ENCODE peak calls at places on chromosomes 2 and 18, in seven cellular contexts. One of them, this sample, is unnamed.
A peak's percentile ranks its signal among the peaks of the same experiment; 100 is the strongest.

GRCh38 chr18:22346342-22346967 is 71.3 kb downstream of the CTAGE1 start:
- DNase-seq in HepG2: no peak
- DNase-seq in HCT116: no peak
- DNase-seq in K562: peak; percentile 8
- DNase-seq in IMR-90: peak; percentile 83
- DNase-seq in GM12878: no peak
- DNase-seq in H1: no peak
- DNase-seq in this sample: no peak

GRCh38 chr2:168538534-168538933 is 82.5 kb downstream of the CERS6 start:
- DNase-seq in HepG2: no peak
- DNase-seq in HCT116: no peak
- DNase-seq in K562: no peak
- DNase-seq in IMR-90: no peak
- DNase-seq in GM12878: no peak
- DNase-seq in H1: no peak
- DNase-seq in this sample: no peak

GRCh38 chr2:37306024-37306423 is 18.6 kb downstream of the PRKD3 start:
- DNase-seq in HepG2: no peak
- DNase-seq in HCT116: no peak
- DNase-seq in K562: no peak
- DNase-seq in IMR-90: no peak
- DNase-seq in GM12878: no peak
- DNase-seq in H1: no peak
- DNase-seq in this sample: no peak

GRCh38 chr2:237566401-237567235 is at the start of gene PRLH:
- DNase-seq in HepG2: no peak
- DNase-seq in HCT116: no peak
- DNase-seq in K562: no peak
- DNase-seq in IMR-90: no peak
- DNase-seq in GM12878: no peak
- DNase-seq in H1: peak; percentile 46
- DNase-seq in this sample: no peak

GRCh38 chr2:7031424-7032245 is 114.4 kb downstream of the RNF144A start:
- DNase-seq in HepG2: peak; percentile 98
- DNase-seq in HCT116: peak; percentile 52
- DNase-seq in K562: no peak
- DNase-seq in IMR-90: no peak
- DNase-seq in GM12878: no peak
- DNase-seq in H1: no peak
- DNase-seq in this sample: no peak

GRCh38 chr2:240250985-240251847 is 110.8 kb upstream of the OTOS start:
- DNase-seq in HepG2: peak; percentile 94
- DNase-seq in HCT116: peak; percentile 77
- DNase-seq in K562: peak; percentile 93
- DNase-seq in IMR-90: peak; percentile 89
- DNase-seq in GM12878: no peak
- DNase-seq in H1: no peak
- DNase-seq in this sample: peak; percentile 50

GRCh38 chr2:128450211-128451015 is 131.7 kb upstream of the HS6ST1 start:
- DNase-seq in HepG2: no peak
- DNase-seq in HCT116: no peak
- DNase-seq in K562: no peak
- DNase-seq in IMR-90: no peak
- DNase-seq in GM12878: no peak
- DNase-seq in H1: peak; percentile 39
- DNase-seq in this sample: peak; percentile 86

GRCh38 chr2:217893440-217893839 is 109.4 kb downstream of the TNS1 start:
- DNase-seq in HepG2: no peak
- DNase-seq in HCT116: no peak
- DNase-seq in K562: no peak
- DNase-seq in IMR-90: no peak
- DNase-seq in GM12878: no peak
- DNase-seq in H1: no peak
- DNase-seq in this sample: no peak

GRCh38 chr2:44392338-44392943 is 30.7 kb downstream of the CAMKMT start:
- DNase-seq in HepG2: peak; percentile 47
- DNase-seq in HCT116: peak; percentile 6
- DNase-seq in K562: peak; percentile 57
- DNase-seq in IMR-90: peak; percentile 21
- DNase-seq in GM12878: no peak
- DNase-seq in H1: no peak
- DNase-seq in this sample: peak; percentile 41

GRCh38 chr2:62150597-62151305 is 45.2 kb upstream of the B3GNT2 start:
- DNase-seq in HepG2: no peak
- DNase-seq in HCT116: no peak
- DNase-seq in K562: no peak
- DNase-seq in IMR-90: peak; percentile 15
- DNase-seq in GM12878: no peak
- DNase-seq in H1: no peak
- DNase-seq in this sample: no peak

GRCh38 chr2:99754215-99754614 is 264.4 kb upstream of the REV1 start:
- DNase-seq in HepG2: no peak
- DNase-seq in HCT116: no peak
- DNase-seq in K562: no peak
- DNase-seq in IMR-90: peak; percentile 70
- DNase-seq in GM12878: no peak
- DNase-seq in H1: no peak
- DNase-seq in this sample: no peak

GRCh38 chr2:70668432-70668831 is 99.6 kb downstream of the ADD2 start:
- DNase-seq in HepG2: no peak
- DNase-seq in HCT116: no peak
- DNase-seq in K562: no peak
- DNase-seq in IMR-90: no peak
- DNase-seq in GM12878: no peak
- DNase-seq in H1: no peak
- DNase-seq in this sample: no peak

GRCh38 chr2:9638532-9638931 is 7.7 kb upstream of the YWHAQ start:
- DNase-seq in HepG2: peak; percentile 62
- DNase-seq in HCT116: peak; percentile 22
- DNase-seq in K562: peak; percentile 90
- DNase-seq in IMR-90: peak; percentile 97
- DNase-seq in GM12878: no peak
- DNase-seq in H1: no peak
- DNase-seq in this sample: peak; percentile 60

GRCh38 chr2:9800975-9801723 is 42.1 kb upstream of the TAF1B start:
- DNase-seq in HepG2: peak; percentile 30
- DNase-seq in HCT116: no peak
- DNase-seq in K562: peak; percentile 69
- DNase-seq in IMR-90: peak; percentile 63
- DNase-seq in GM12878: no peak
- DNase-seq in H1: no peak
- DNase-seq in this sample: no peak

GRCh38 chr2:4258563-4258962 is 555.2 kb downstream of the DCDC2C start:
- DNase-seq in HepG2: peak; percentile 38
- DNase-seq in HCT116: no peak
- DNase-seq in K562: no peak
- DNase-seq in IMR-90: no peak
- DNase-seq in GM12878: no peak
- DNase-seq in H1: no peak
- DNase-seq in this sample: no peak

GRCh38 chr2:675460-675859 is 1.7 kb downstream of the TMEM18 start:
- DNase-seq in HepG2: no peak
- DNase-seq in HCT116: no peak
- DNase-seq in K562: no peak
- DNase-seq in IMR-90: peak; percentile 23
- DNase-seq in GM12878: no peak
- DNase-seq in H1: no peak
- DNase-seq in this sample: no peak

GRCh38 chr2:75130171-75130570 is 69.1 kb downstream of the TACR1 start:
- DNase-seq in HepG2: no peak
- DNase-seq in HCT116: no peak
- DNase-seq in K562: no peak
- DNase-seq in IMR-90: no peak
- DNase-seq in GM12878: no peak
- DNase-seq in H1: no peak
- DNase-seq in this sample: peak; percentile 24

GRCh38 chr2:85009019-85009618 is 38.2 kb downstream of the KCMF1 start:
- DNase-seq in HepG2: no peak
- DNase-seq in HCT116: no peak
- DNase-seq in K562: peak; percentile 35
- DNase-seq in IMR-90: no peak
- DNase-seq in GM12878: no peak
- DNase-seq in H1: peak; percentile 41
- DNase-seq in this sample: no peak

GRCh38 chr2:208568203-208568602 is 161.6 kb downstream of the PTH2R start:
- DNase-seq in HepG2: no peak
- DNase-seq in HCT116: no peak
- DNase-seq in K562: no peak
- DNase-seq in IMR-90: no peak
- DNase-seq in GM12878: no peak
- DNase-seq in H1: no peak
- DNase-seq in this sample: no peak

GRCh38 chr2:208570851-208571763 is 164.5 kb downstream of the PTH2R start:
- DNase-seq in HepG2: no peak
- DNase-seq in HCT116: no peak
- DNase-seq in K562: peak; percentile 57
- DNase-seq in IMR-90: no peak
- DNase-seq in GM12878: no peak
- DNase-seq in H1: no peak
- DNase-seq in this sample: no peak

GRCh38 chr2:208571764-208572131 is 165.2 kb downstream of the PTH2R start:
- DNase-seq in HepG2: no peak
- DNase-seq in HCT116: no peak
- DNase-seq in K562: peak; percentile 85
- DNase-seq in IMR-90: no peak
- DNase-seq in GM12878: no peak
- DNase-seq in H1: no peak
- DNase-seq in this sample: no peak

GRCh38 chr2:208570066-208570465 is 163.5 kb downstream of the PTH2R start:
- DNase-seq in HepG2: no peak
- DNase-seq in HCT116: no peak
- DNase-seq in K562: peak; percentile 82
- DNase-seq in IMR-90: no peak
- DNase-seq in GM12878: no peak
- DNase-seq in H1: no peak
- DNase-seq in this sample: no peak

GRCh38 chr2:208565690-208566421 is 159.3 kb downstream of the PTH2R start:
- DNase-seq in HepG2: no peak
- DNase-seq in HCT116: no peak
- DNase-seq in K562: peak; percentile 29
- DNase-seq in IMR-90: no peak
- DNase-seq in GM12878: no peak
- DNase-seq in H1: no peak
- DNase-seq in this sample: no peak
- H2AFZ ChIP-seq in HepG2: no peak overlapping the region
- H2AFZ ChIP-seq in HCT116: no peak overlapping the region
- H2AFZ ChIP-seq in K562: no peak overlapping the region
- H2AFZ ChIP-seq in IMR-90: no peak overlapping the region
- H2AFZ ChIP-seq in GM12878: no peak overlapping the region
- H2AFZ ChIP-seq in H1: no peak overlapping the region
- H2AFZ ChIP-seq in this sample: no peak overlapping the region

GRCh38 chr2:172655838-172656573 is 79.6 kb upstream of the RAPGEF4 start:
- DNase-seq in HepG2: no peak
- DNase-seq in HCT116: no peak
- DNase-seq in K562: no peak
- DNase-seq in IMR-90: peak; percentile 64
- DNase-seq in GM12878: no peak
- DNase-seq in H1: no peak
- DNase-seq in this sample: no peak

GRCh38 chr2:172658945-172659344 is 76.7 kb upstream of the RAPGEF4 start:
- DNase-seq in HepG2: no peak
- DNase-seq in HCT116: no peak
- DNase-seq in K562: no peak
- DNase-seq in IMR-90: no peak
- DNase-seq in GM12878: no peak
- DNase-seq in H1: no peak
- DNase-seq in this sample: no peak

DNA sequence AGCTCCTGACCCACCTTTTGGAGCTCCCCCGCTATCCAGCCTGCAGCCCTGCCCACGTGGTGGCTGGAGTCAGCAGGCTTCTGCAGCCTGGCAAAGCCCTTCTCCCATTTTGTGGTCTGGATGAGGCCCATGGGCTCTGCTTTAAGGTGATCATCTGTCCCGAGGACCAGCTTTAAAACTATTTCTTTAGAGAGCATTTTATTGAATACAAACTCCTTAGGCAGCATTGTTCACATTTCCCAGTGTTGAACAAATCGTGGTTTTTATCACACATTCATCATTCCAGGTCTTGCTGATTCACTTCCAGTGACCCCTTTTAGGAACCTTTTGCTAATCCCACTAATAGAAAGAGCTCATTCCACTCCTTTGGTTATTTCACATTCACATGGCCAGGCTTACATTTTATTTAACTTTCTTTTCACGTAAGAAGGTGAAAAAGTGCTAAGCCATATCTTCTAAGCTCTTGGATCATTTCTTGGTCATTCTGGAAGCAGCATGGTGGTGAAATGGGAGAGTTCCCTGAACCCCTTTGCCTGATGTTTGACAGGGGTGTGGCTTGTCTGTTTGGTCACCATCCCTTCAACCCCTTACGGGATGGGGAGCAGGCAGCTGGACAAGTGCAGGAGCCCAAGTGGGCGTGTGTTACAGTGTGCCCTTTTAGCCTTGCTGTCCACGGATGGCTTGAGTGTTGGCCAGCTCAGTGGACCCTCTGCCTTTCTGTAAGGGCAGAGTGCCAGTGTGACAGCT is 80.4 kb upstream of the RAPGEF4 start:
- DNase-seq in HepG2: no peak
- DNase-seq in HCT116: no peak
- DNase-seq in K562: no peak
- DNase-seq in IMR-90: peak; percentile 96
- DNase-seq in GM12878: no peak
- DNase-seq in H1: no peak
- DNase-seq in this sample: no peak
- H3K4me3 ChIP-seq in HepG2: no peak overlapping the region
- H3K4me3 ChIP-seq in HCT116: no peak overlapping the region
- H3K4me3 ChIP-seq in K562: no peak overlapping the region
- H3K4me3 ChIP-seq in IMR-90: no peak overlapping the region
- H3K4me3 ChIP-seq in GM12878: no peak overlapping the region
- H3K4me3 ChIP-seq in H1: no peak overlapping the region
- H3K4me3 ChIP-seq in this sample: no peak overlapping the region

GRCh38 chr18:74724186-74724585 is 126.5 kb downstream of the ZNF407 start:
- DNase-seq in HepG2: no peak
- DNase-seq in HCT116: no peak
- DNase-seq in K562: no peak
- DNase-seq in IMR-90: peak; percentile 73
- DNase-seq in GM12878: no peak
- DNase-seq in H1: no peak
- DNase-seq in this sample: no peak

GRCh38 chr18:74718312-74718711 is 120.6 kb downstream of the ZNF407 start:
- DNase-seq in HepG2: peak; percentile 14
- DNase-seq in HCT116: no peak
- DNase-seq in K562: no peak
- DNase-seq in IMR-90: no peak
- DNase-seq in GM12878: no peak
- DNase-seq in H1: no peak
- DNase-seq in this sample: no peak

GRCh38 chr18:74725690-74726089 is 128.0 kb downstream of the ZNF407 start:
- DNase-seq in HepG2: no peak
- DNase-seq in HCT116: no peak
- DNase-seq in K562: no peak
- DNase-seq in IMR-90: no peak
- DNase-seq in GM12878: no peak
- DNase-seq in H1: no peak
- DNase-seq in this sample: no peak

GRCh38 chr18:74722237-74722636 is 124.6 kb downstream of the ZNF407 start:
- DNase-seq in HepG2: no peak
- DNase-seq in HCT116: no peak
- DNase-seq in K562: no peak
- DNase-seq in IMR-90: peak; percentile 49
- DNase-seq in GM12878: no peak
- DNase-seq in H1: no peak
- DNase-seq in this sample: no peak
- TF ChIP-seq RAD21 in HepG2: no peak
- TF ChIP-seq RAD21 in HCT116: no peak
- TF ChIP-seq RAD21 in K562: no peak
- TF ChIP-seq RAD21 in IMR-90: no peak
- TF ChIP-seq RAD21 in GM12878: no peak
- TF ChIP-seq RAD21 in H1: no peak
- TF ChIP-seq RAD21 in this sample: no peak

GRCh38 chr2:136135924-136136906 is 18.3 kb upstream of the CXCR4 start:
- DNase-seq in HepG2: no peak
- DNase-seq in HCT116: no peak
- DNase-seq in K562: no peak
- DNase-seq in IMR-90: no peak
- DNase-seq in GM12878: no peak
- DNase-seq in H1: no peak
- DNase-seq in this sample: no peak
- H2AFZ ChIP-seq in HepG2: no peak overlapping the region
- H2AFZ ChIP-seq in HCT116: no peak overlapping the region
- H2AFZ ChIP-seq in K562: no peak overlapping the region
- H2AFZ ChIP-seq in IMR-90: no peak overlapping the region
- H2AFZ ChIP-seq in GM12878: no peak overlapping the region
- H2AFZ ChIP-seq in H1: no peak overlapping the region
- H2AFZ ChIP-seq in this sample: no peak overlapping the region